ENCODE peak calls at places on chromosomes 16 and 17, in six cellular contexts. F is ovary; C is naive thymus-derived CD4-positive, alpha-beta T cell; J is mesenchymal stem cell; R is heart left ventricle; B is GM23248. M is an unnamed sample. For H3K4me1 and H3K9me3, the result is how much of the 10 kb centered on the place peaks cover.

GRCh38 chr17:39615434-39615833 is 7.7 kb upstream of the NEUROD2 start:
- DNase-seq in F (no peak), C (no peak), J (no peak), R (no peak), B (no peak), M (no peak)

GRCh38 chr17:72336026-72336803 is 215.4 kb downstream of the SOX9 start:
- DNase-seq in F (no peak), C (no peak), J (peak), R (no peak), B (no peak), M (no peak)

GRCh38 chr16:15606521-15607220 is 36.3 kb downstream of the MARF1 start:
- DNase-seq in F (no peak), C (no peak), J (no peak), R (no peak), B (no peak), M (no peak)

GRCh38 chr16:3186946-3187690 is 886 bp upstream of the OR1F1 start:
- DNase-seq in F (no peak), C (no peak), J (no peak), R (no peak), B (no peak), M (no peak)

GRCh38 chr17:21058098-21058893 is 15.5 kb upstream of the USP22 start:
- DNase-seq in F (no peak), C (no peak), J (peak), R (no peak), B (peak), M (peak)

GRCh38 chr16:88088161-88088581 is 136.9 kb downstream of the BANP start:
- DNase-seq in F (no peak), C (no peak), J (no peak), R (no peak), B (peak), M (peak)

GRCh38 chr16:46970089-46970488 is 3.4 kb downstream of the DNAJA2 start:
- DNase-seq in F (peak), C (no peak), J (no peak), R (peak), B (no peak), M (no peak)

GRCh38 chr16:50311891-50312501 is 45.6 kb downstream of the ADCY7 start:
- DNase-seq in F (no peak), C (peak), J (no peak), R (no peak), B (no peak), M (no peak)

GRCh38 chr17:30377574-30377973 is 1.2 kb upstream of the CPD start:
- DNase-seq in F (no peak), C (no peak), J (no peak), R (no peak), B (peak), M (peak)

GRCh38 chr17:40541060-40541872 is 24.0 kb downstream of the CCR7 start:
- DNase-seq in F (peak), C (peak), J (no peak), R (no peak), B (no peak), M (no peak)

GRCh38 chr17:71405101-71405500 is 715.7 kb upstream of the SOX9 start:
- DNase-seq in F (no peak), C (no peak), J (no peak), R (no peak), B (no peak), M (no peak)

GRCh38 chr16:4561565-4561964 is 5.4 kb downstream of the C16orf96 start:
- DNase-seq in F (no peak), C (no peak), J (no peak), R (no peak), B (no peak), M (no peak)

GRCh38 chr16:3305109-3306068 is at the start of the genes TIGD7 and ZNF75A:
- DNase-seq in F (peak), C (peak), J (peak), R (peak), B (peak), M (peak)

GRCh38 chr17:29617481-29618271 is 5.0 kb downstream of the CORO6 start:
- DNase-seq in F (peak), C (peak), J (peak), R (peak), B (peak), M (no peak)

GRCh38 chr17:79951361-79952264 is 84.1 kb downstream of the TBC1D16 start:
- DNase-seq in F (peak), C (no peak), J (peak), R (peak), B (peak), M (peak)

GRCh38 chr16:27641260-27641659 is 91.3 kb downstream of the KATNIP start:
- DNase-seq in F (no peak), C (no peak), J (no peak), R (no peak), B (no peak), M (no peak)

GRCh38 chr17:50423553-50424159 is 2.4 kb upstream of the ACSF2 start:
- DNase-seq in F (no peak), C (no peak), J (peak), R (no peak), B (peak), M (peak)

GRCh38 chr16:27364493-27365141 is 37.4 kb upstream of the IL21R start:
- DNase-seq in F (no peak), C (no peak), J (no peak), R (no peak), B (no peak), M (no peak)

GRCh38 chr16:88993946-88994600 is 17.1 kb upstream of the CBFA2T3 start:
- DNase-seq in F (no peak), C (no peak), J (no peak), R (no peak), B (no peak), M (no peak)

GRCh38 chr17:4576729-4577322 is 7.5 kb upstream of the SMTNL2 start:
- DNase-seq in F (no peak), C (no peak), J (peak), R (no peak), B (no peak), M (no peak)

GRCh38 chr17:28346746-28347246 is 10.5 kb downstream of the POLDIP2 start:
- DNase-seq in F (peak), C (no peak), J (peak), R (no peak), B (no peak), M (no peak)

GRCh38 chr17:47741793-47742145 is 8.7 kb downstream of the TBX21 start:
- DNase-seq in F (no peak), C (no peak), J (no peak), R (no peak), B (no peak), M (no peak)

DNA sequence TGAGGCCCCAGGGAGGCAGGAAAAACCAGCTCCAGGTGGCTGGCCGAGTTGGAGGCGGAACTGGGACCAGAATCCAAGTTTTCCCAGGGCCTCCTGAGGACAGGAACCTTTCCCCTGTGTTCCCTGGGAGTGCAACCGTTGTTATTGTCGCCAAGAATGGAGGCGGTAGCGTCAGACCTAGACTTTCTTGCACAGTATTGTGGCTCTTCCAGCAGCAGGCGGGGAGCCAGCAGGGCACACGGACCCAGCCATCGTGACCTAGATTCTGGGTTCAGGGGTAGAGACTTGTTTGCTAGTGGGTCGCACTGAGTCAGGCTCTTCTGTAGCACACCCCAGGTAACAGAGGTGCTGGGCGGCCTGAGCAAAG is 667 bp upstream of the KIF19 start:
- DNase-seq in F (no peak), C (no peak), J (no peak), R (no peak), B (no peak), M (no peak)
- H3K4me3 ChIP-seq in F (no peak), C (no peak), J (no peak), R (peak), B (no peak), M (no peak)

GRCh38 chr16:14499110-14499509 is 130.9 kb downstream of the PARN start:
- DNase-seq in F (no peak), C (no peak), J (no peak), R (no peak), B (no peak), M (no peak)
- H3K4me1 ChIP-seq in F (under half), C (under half), J (under half), R (under half), B (under half), M (under half)

DNA sequence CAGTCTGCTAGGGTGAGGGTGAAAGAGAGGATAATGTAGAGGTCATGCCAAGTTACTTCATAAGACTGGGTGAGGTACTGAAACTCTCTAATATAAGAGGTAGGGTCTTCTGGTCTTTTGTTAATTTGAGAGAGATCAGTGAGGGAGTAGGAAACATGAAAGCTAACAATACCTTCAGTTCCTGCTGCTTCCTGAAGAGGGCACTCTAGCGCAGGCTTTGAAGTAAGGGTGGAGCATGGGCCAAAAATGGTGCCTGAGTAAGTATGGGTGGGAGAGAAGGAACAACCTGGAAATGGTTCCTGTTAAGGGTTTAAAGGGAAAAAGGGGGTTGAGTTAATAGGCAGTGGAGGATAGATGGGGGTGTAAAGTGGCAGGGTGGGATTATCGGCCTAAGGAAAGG is 2449.5 kb downstream of the TP53TG3F start:
- DNase-seq in F (no peak), C (no peak), J (no peak), R (no peak), B (no peak), M (no peak)
- H3K9me3 ChIP-seq in F (under half), C (under half), J (under half), R (under half), B (under half), M (under half)

GRCh38 chr16:85104821-85105391 is 7.4 kb downstream of the CIBAR2 start:
- DNase-seq in F (no peak), C (no peak), J (no peak), R (no peak), B (no peak), M (no peak)
- H3K4me3 ChIP-seq in F (no peak), C (no peak), J (no peak), R (no peak), B (no peak), M (no peak)

DNA sequence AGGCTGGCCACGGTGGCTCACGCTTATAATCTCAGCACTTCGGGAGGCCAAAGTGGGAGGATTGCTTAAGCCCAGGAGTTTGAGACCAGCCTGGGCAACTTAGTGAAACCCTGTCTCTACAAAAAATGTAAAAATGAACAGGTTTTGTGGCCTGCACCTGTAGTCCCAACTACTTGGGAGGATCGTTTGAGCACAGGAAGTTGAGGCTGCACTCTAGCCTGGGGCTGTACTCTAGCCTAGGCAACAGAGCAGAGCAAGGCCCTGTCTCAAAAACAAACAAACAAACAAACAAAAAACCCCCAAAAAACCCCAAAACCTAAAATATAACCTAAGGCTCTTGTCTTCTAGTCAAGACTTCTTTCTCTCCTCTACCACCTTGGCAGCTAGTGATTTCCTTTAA is 7.4 kb upstream of the HIGD1B start:
- DNase-seq in F (no peak), C (no peak), J (no peak), R (no peak), B (no peak), M (no peak)
- H3K4me1 ChIP-seq in F (under half), C (under half), J (under half), R (under half), B (under half), M (under half)

GRCh38 chr16:64952177-64952576 is 169.7 kb downstream of the CDH11 start:
- DNase-seq in F (no peak), C (no peak), J (peak), R (no peak), B (peak), M (peak)

GRCh38 chr16:64951681-64952080 is 170.2 kb downstream of the CDH11 start:
- DNase-seq in F (no peak), C (no peak), J (no peak), R (no peak), B (no peak), M (no peak)

GRCh38 chr16:64962786-64963185 is 159.1 kb downstream of the CDH11 start:
- DNase-seq in F (no peak), C (no peak), J (peak), R (no peak), B (no peak), M (no peak)

DNA sequence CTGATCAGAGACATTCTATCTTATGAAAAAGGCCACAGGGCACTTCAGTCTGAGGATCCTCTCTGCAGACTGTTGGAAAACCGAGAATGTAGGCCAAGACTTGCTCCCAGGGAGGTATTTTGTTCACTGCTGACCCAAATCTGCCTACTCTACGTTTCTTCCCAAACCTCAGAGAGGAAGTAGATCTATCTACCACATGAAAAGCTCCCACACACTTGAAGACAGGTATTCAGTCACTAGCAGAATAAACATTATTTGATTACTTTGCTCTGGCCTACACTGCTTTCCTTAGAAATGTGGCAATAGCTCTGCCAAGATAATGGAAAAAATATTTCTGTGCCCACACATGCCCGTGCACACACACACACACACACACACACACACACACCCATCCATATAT is 164.6 kb downstream of the CDH11 start:
- DNase-seq in F (no peak), C (no peak), J (no peak), R (no peak), B (no peak), M (no peak)
- H3K9me3 ChIP-seq in F (under half), C (under half), J (under half), R (under half), B (under half), M (under half)

DNA sequence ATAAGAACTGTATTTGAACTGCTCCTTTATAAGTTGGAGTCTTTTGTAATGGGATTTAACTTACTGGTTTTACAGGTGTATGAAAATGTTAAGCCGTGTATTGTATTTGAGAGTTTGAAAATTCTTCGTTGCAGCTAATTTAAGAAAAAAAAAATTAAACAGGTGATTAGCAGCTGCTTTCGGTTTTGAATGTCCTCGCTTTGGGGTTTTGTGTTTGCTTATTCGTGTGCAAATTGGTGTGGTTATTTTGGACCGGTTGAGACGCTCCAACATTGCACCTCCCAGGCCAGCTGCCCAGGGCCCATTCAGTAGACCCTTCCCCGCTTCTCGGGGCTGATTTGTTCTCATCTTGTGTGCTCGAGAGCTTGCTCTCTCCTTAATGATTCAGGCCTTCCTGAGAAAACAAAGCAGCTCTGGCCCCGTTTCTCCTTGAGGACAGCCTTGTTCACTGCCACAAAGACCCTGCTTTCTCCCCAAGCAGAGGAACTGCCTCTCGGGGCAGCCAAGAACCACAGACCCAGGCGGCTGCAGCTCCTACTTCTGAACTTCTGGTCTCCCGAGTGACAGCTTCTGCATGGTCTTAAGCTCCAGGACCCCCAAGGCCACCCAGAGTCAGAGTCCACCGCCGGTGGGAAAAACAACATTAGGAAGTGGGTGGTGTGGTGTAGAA is 100.5 kb downstream of the MSI2 start:
- DNase-seq in F (no peak), C (no peak), J (no peak), R (no peak), B (no peak), M (no peak)
- H3K4me3 ChIP-seq in F (no peak), C (no peak), J (no peak), R (no peak), B (no peak), M (no peak)